ENCODE peak calls at places on chromosomes 11 and 22, in four cellular contexts. U is stimulated activated CD4-positive, alpha-beta T cell treated with anti-CD3 and anti-CD28 coated beads, TNF-alpha, amount 100 ng/mL, for 1 hour; W is kidney tubule cell; C is keratinocyte. O is an unnamed sample.

GRCh38 chr22:48748113-48748859 is 1079.4 kb downstream of the BRD1 start:
- DNase-seq in W (no peak), U (no peak), C (no peak), O (no peak)

GRCh38 chr11:56849852-56850251 is 101.4 kb upstream of the OR9G4 start:
- DNase-seq in W (no peak), U (no peak), C (no peak), O (no peak)

GRCh38 chr11:13354335-13354734 is 76.7 kb downstream of the BMAL1 start:
- DNase-seq in C (no peak), W (peak; percentile 36), U (no peak), O (no peak)

GRCh38 chr22:39575552-39575825 is 4.9 kb downstream of the CACNA1I start:
- DNase-seq in U (no peak), W (no peak), C (no peak), O (no peak)

GRCh38 chr11:71245601-71246391 is 6.6 kb downstream of the SHANK2 start:
- DNase-seq in W (no peak), C (no peak), U (no peak), O (no peak)

GRCh38 chr11:20127671-20128527 is 32.4 kb downstream of the DBX1 start:
- DNase-seq in W (peak; percentile 72), C (no peak), U (peak; percentile 68), O (peak; percentile 39)

GRCh38 chr11:27701262-27702105 is 1.2 kb upstream of the BDNF start:
- DNase-seq in C (no peak), W (peak; percentile 55), U (no peak), O (no peak)

GRCh38 chr11:86955674-86956522 is 703 bp upstream of the FZD4 start:
- DNase-seq in U (no peak), C (no peak), W (peak; percentile 84), O (peak; percentile 78)

GRCh38 chr11:122253541-122254317 is 137.7 kb upstream of the BLID start:
- DNase-seq in C (no peak), U (no peak), W (peak; percentile 22), O (no peak)

GRCh38 chr11:117828641-117829368 is 4.3 kb upstream of the FXYD2 start:
- DNase-seq in U (peak; percentile 65), W (peak; percentile 87), C (peak; percentile 40), O (peak; percentile 78)

GRCh38 chr11:74121804-74122203 is 49.0 kb downstream of the C2CD3 start:
- DNase-seq in U (no peak), W (no peak), C (no peak), O (no peak)

GRCh38 chr22:42892156-42892555 is 35.1 kb upstream of the ARFGAP3 start:
- DNase-seq in U (no peak), C (no peak), W (no peak), O (no peak)

GRCh38 chr22:48371391-48371790 is 1456.3 kb downstream of the BRD1 start:
- DNase-seq in C (no peak), U (no peak), W (no peak), O (no peak)

GRCh38 chr11:19605500-19606371 is 106.9 kb upstream of the NAV2 start:
- DNase-seq in C (no peak), U (no peak), W (no peak), O (no peak)

GRCh38 chr22:48632641-48633246 is 1194.9 kb downstream of the BRD1 start:
- DNase-seq in C (no peak), W (no peak), U (no peak), O (no peak)

GRCh38 chr11:67255353-67255752 is 10.9 kb upstream of the GRK2 start:
- DNase-seq in C (no peak), U (no peak), W (no peak), O (no peak)

GRCh38 chr22:19971276-19972124 is 29.9 kb upstream of the TXNRD2 start:
- DNase-seq in C (no peak), W (no peak), U (no peak), O (no peak)

GRCh38 chr22:41661088-41661487 is 27.6 kb downstream of the SNU13 start:
- DNase-seq in U (no peak), C (no peak), W (no peak), O (no peak)

GRCh38 chr11:10109836-10110235 is 184.2 kb downstream of the SBF2 start:
- DNase-seq in W (no peak), U (no peak), C (no peak), O (no peak)

GRCh38 chr11:73223998-73224730 is 6.1 kb downstream of the P2RY2 start:
- DNase-seq in W (no peak), C (no peak), U (no peak), O (no peak)

GRCh38 chr11:42043312-42043711 is 583.9 kb upstream of the LRRC4C start:
- DNase-seq in W (peak; percentile 34), C (no peak), U (no peak), O (peak; percentile 25)

GRCh38 chr11:70694371-70694770 is 296.0 kb downstream of the CTTN start:
- DNase-seq in U (no peak), W (no peak), C (no peak), O (no peak)

GRCh38 chr11:36212507-36212906 is 76.7 kb downstream of the COMMD9 start:
- DNase-seq in W (no peak), C (no peak), U (no peak), O (no peak)

GRCh38 chr11:16926868-16927267 is 87.3 kb downstream of the PLEKHA7 start:
- DNase-seq in C (no peak), U (no peak), W (no peak), O (peak; percentile 12)

GRCh38 chr22:44254811-44255210 is 57.9 kb downstream of the SHISAL1 start:
- DNase-seq in W (no peak), C (no peak), U (no peak), O (no peak)

GRCh38 chr22:32202539-32203180 is 2.2 kb downstream of the RFPL2 start:
- DNase-seq in U (no peak), C (no peak), W (peak; percentile 78), O (peak; percentile 63)

GRCh38 chr11:72301486-72301885 is 57.5 kb upstream of the PHOX2A start:
- DNase-seq in W (no peak), U (no peak), C (no peak), O (no peak)

GRCh38 chr11:1305558-1306056 is 3.8 kb downstream of the TOLLIP start:
- DNase-seq in U (no peak), C (no peak), W (peak; percentile 70), O (no peak)

GRCh38 chr11:123771664-123772063 is 17.3 kb upstream of the OR6X1 start:
- DNase-seq in W (no peak), U (no peak), C (no peak), O (no peak)

GRCh38 chr11:116179346-116179850 is 593.4 kb downstream of the BUD13 start:
- DNase-seq in W (peak; percentile 44), C (no peak), U (no peak), O (no peak)

GRCh38 chr11:18203723-18204122 is 31.1 kb downstream of the MRGPRX4 start:
- DNase-seq in U (no peak), C (no peak), W (peak; percentile 16), O (no peak)

GRCh38 chr11:74018331-74019005 is 9.6 kb upstream of the UCP3 start:
- DNase-seq in C (no peak), U (no peak), W (peak; percentile 60), O (peak; percentile 11)

O was measured in Caki2.